ENCODE peak calls at places on chromosomes 3 and 15, in seven cellular contexts. K is SK-N-DZ; J is lung microvascular endothelial cell; W is activated CD4-positive, alpha-beta T cell treated with anti-CD3 and anti-CD28 coated beads, Interleukin-2, amount 10 ng/mL, durations not matched to agents 7 days and 5 days; I is iris pigment epithelial cell; S is Daoy; L is lower leg skin. B is an unnamed sample.
A peak's percentile ranks its signal among the peaks of the same experiment; 100 is the strongest.

GRCh38 chr15:84736375-84736774 is 12.0 kb upstream of the ZNF592 start:
- DNase-seq in K (no peak), J (no peak), S (no peak), L (peak; percentile 28), I (no peak), W (peak; percentile 88), B (no peak)

GRCh38 chr15:63977102-63977501 is 69.2 kb downstream of the DAPK2 start:
- DNase-seq in J (no peak), I (no peak), W (no peak), L (peak; percentile 20), K (no peak), S (no peak), B (no peak)

GRCh38 chr3:148950806-148951205 is 40.5 kb upstream of the GYG1 start:
- DNase-seq in J (peak; percentile 4), L (no peak), S (no peak), W (no peak), K (no peak), I (peak; percentile 39), B (no peak)

GRCh38 chr3:114504941-114505632 is 211.3 kb downstream of the TIGIT start:
- DNase-seq in W (no peak), I (no peak), S (peak; percentile 35), K (no peak), L (no peak), J (peak; percentile 41), B (no peak)

GRCh38 chr3:83882701-83883100 is 1076.1 kb upstream of the CADM2 start:
- DNase-seq in S (no peak), K (no peak), I (no peak), W (no peak), J (no peak), L (no peak), B (no peak)

GRCh38 chr3:73094127-73094526 is 32.7 kb downstream of the EBLN2 start:
- DNase-seq in I (no peak), S (peak; percentile 68), J (peak; percentile 10), W (no peak), L (no peak), K (no peak), B (no peak)

GRCh38 chr3:49022751-49023171 is 840 bp downstream of the NDUFAF3 start:
- DNase-seq in I (no peak), L (peak; percentile 83), K (no peak), W (no peak), S (no peak), J (no peak), B (no peak)

GRCh38 chr15:78620021-78620838 is 566 bp downstream of the CHRNA3 start:
- DNase-seq in S (peak; percentile 41), W (no peak), I (peak; percentile 13), J (no peak), L (peak; percentile 85), K (peak; percentile 44), B (no peak)

GRCh38 chr3:183301937-183302580 is 49.0 kb downstream of the B3GNT5 start:
- DNase-seq in S (no peak), L (no peak), K (no peak), J (peak; percentile 47), I (no peak), W (peak; percentile 13), B (no peak)

GRCh38 chr3:47407896-47408838 is 27.3 kb downstream of the PTPN23 start:
- DNase-seq in I (no peak), L (no peak), S (no peak), K (no peak), J (no peak), W (no peak), B (no peak)

GRCh38 chr15:40697916-40698315 is 2.9 kb downstream of the RAD51 start:
- DNase-seq in K (no peak), L (no peak), J (no peak), W (no peak), I (no peak), S (no peak), B (no peak)

GRCh38 chr3:14393440-14394111 is 8.8 kb upstream of the SLC6A6 start:
- DNase-seq in K (no peak), L (no peak), W (no peak), J (no peak), S (no peak), I (no peak), B (no peak)

GRCh38 chr3:171950373-171950772 is 89.0 kb upstream of the FNDC3B start:
- DNase-seq in I (peak; percentile 57), S (peak; percentile 68), K (no peak), J (peak; percentile 39), W (no peak), L (no peak), B (no peak)

GRCh38 chr3:123535580-123535979 is 49.3 kb downstream of the HACD2 start:
- DNase-seq in S (peak; percentile 78), W (no peak), K (no peak), J (peak; percentile 63), I (peak; percentile 65), L (no peak), B (no peak)

GRCh38 chr3:188558343-188559068 is 404.5 kb downstream of the LPP start:
- DNase-seq in S (no peak), K (no peak), J (peak; percentile 88), I (peak; percentile 65), L (no peak), W (no peak), B (no peak)

GRCh38 chr3:11613851-11614491 is 29.7 kb downstream of the VGLL4 start:
- DNase-seq in L (no peak), J (no peak), I (no peak), K (no peak), S (no peak), W (no peak), B (no peak)

GRCh38 chr15:70156781-70157261 is 59.1 kb upstream of the TLE3 start:
- DNase-seq in J (peak; percentile 46), W (no peak), S (peak; percentile 57), K (no peak), L (no peak), I (no peak), B (no peak)

GRCh38 chr15:41269887-41270286 is 38.8 kb downstream of the CHP1 start:
- DNase-seq in W (no peak), I (no peak), S (no peak), K (no peak), L (peak; percentile 10), J (no peak), B (no peak)

GRCh38 chr3:194976049-194976451 is 290.4 kb downstream of the FAM43A start:
- DNase-seq in L (peak; percentile 82), J (no peak), I (no peak), K (no peak), S (no peak), W (no peak), B (no peak)

GRCh38 chr3:173066044-173066679 is 74.9 kb downstream of the SPATA16 start:
- DNase-seq in J (no peak), W (no peak), I (peak; percentile 56), K (no peak), L (no peak), S (peak; percentile 85), B (no peak)

GRCh38 chr3:143847787-143848631 is at the start of gene SLC9A9:
- DNase-seq in I (peak; percentile 87), W (peak; percentile 49), L (peak; percentile 87), K (peak; percentile 17), S (no peak), J (peak; percentile 40), B (no peak)

GRCh38 chr3:13135251-13135810 is 62.1 kb upstream of the IQSEC1 start:
- DNase-seq in S (no peak), J (no peak), W (no peak), K (no peak), I (no peak), L (peak; percentile 70), B (no peak)

GRCh38 chr15:57708047-57708446 is 1.5 kb downstream of the POLR2M start:
- DNase-seq in L (no peak), I (peak; percentile 70), J (peak; percentile 62), K (no peak), W (no peak), S (no peak), B (no peak)

GRCh38 chr3:10352146-10352911 is 31.4 kb upstream of the SEC13 start:
- DNase-seq in K (no peak), S (peak; percentile 88), I (peak; percentile 90), J (peak; percentile 58), W (no peak), L (no peak), B (no peak)